ENCODE peak calls at places on chromosomes 6 and 20, in six cellular contexts. Y is WTC11; C is thoracic aorta; Z is kidney epithelial cell; X is activated CD8-positive, alpha-beta T cell treated with anti-CD3 and anti-CD28 coated beads for 36 hours; F is hepatocyte. B is an unnamed sample.

GRCh38 chr6:31557443-31558317 is 10.3 kb downstream of the NFKBIL1 start:
- DNase-seq in Y (no peak), C (no peak), Z (no peak), X (no peak), F (no peak), B (no peak)

GRCh38 chr6:166671434-166672061 is 44.5 kb upstream of the RPS6KA2 start:
- DNase-seq in Y (no peak), C (no peak), Z (no peak), X (no peak), F (peak; percentile 38), B (no peak)

GRCh38 chr6:170208651-170209353 is 82.1 kb downstream of the DLL1 start:
- DNase-seq in Y (no peak), C (no peak), Z (no peak), X (no peak), F (no peak), B (no peak)

GRCh38 chr20:63652192-63652980 is 838 bp downstream of the STMN3 start:
- DNase-seq in Y (peak; percentile 58), C (no peak), Z (no peak), X (peak; percentile 51), F (peak; percentile 45), B (no peak)

GRCh38 chr20:43959079-43959919 is 44.6 kb downstream of the TOX2 start:
- DNase-seq in Y (no peak), C (no peak), Z (no peak), X (peak; percentile 30), F (no peak), B (no peak)

GRCh38 chr20:9458075-9458818 is 56.1 kb upstream of the LAMP5 start:
- DNase-seq in Y (peak; percentile 47), C (no peak), Z (no peak), X (no peak), F (peak; percentile 16), B (no peak)

GRCh38 chr20:43666376-43667328 is at the start of gene MYBL2:
- DNase-seq in Y (peak; percentile 78), C (no peak), Z (no peak), X (peak; percentile 74), F (peak; percentile 88), B (no peak)

GRCh38 chr20:63698739-63699465 is 2.5 kb downstream of the TNFRSF6B start:
- DNase-seq in Y (no peak), C (no peak), Z (peak; percentile 75), X (peak; percentile 72), F (peak; percentile 56), B (no peak)

GRCh38 chr20:3698511-3699436 is 13.6 kb downstream of the SIGLEC1 start:
- DNase-seq in Y (no peak), C (no peak), Z (no peak), X (no peak), F (no peak), B (no peak)

GRCh38 chr6:46850781-46851180 is 57.6 kb downstream of the MEP1A start:
- DNase-seq in Y (no peak), C (no peak), Z (no peak), X (no peak), F (no peak), B (no peak)

GRCh38 chr6:169047345-169047744 is 206.3 kb downstream of the THBS2 start:
- DNase-seq in Y (no peak), C (no peak), Z (no peak), X (no peak), F (no peak), B (no peak)

GRCh38 chr6:169048185-169048584 is 205.5 kb downstream of the THBS2 start:
- DNase-seq in Y (no peak), C (no peak), Z (no peak), X (no peak), F (no peak), B (no peak)

GRCh38 chr6:169051371-169051770 is 202.3 kb downstream of the THBS2 start:
- DNase-seq in Y (no peak), C (no peak), Z (no peak), X (no peak), F (no peak), B (no peak)

GRCh38 chr6:169048806-169049205 is 204.8 kb downstream of the THBS2 start:
- DNase-seq in Y (no peak), C (no peak), Z (no peak), X (no peak), F (no peak), B (no peak)

GRCh38 chr6:169052462-169052861 is 201.2 kb downstream of the THBS2 start:
- DNase-seq in Y (no peak), C (no peak), Z (no peak), X (no peak), F (no peak), B (no peak)
- TF ChIP-seq CTCF in Y (no peak), C (no peak), Z (no peak), X (no peak), F (no peak), B (no peak)

GRCh38 chr6:69763763-69764162 is 33.0 kb downstream of the LMBRD1 start:
- DNase-seq in Y (no peak), C (no peak), Z (no peak), X (no peak), F (no peak), B (no peak)

GRCh38 chr6:69771158-69771906 is 25.5 kb downstream of the LMBRD1 start:
- DNase-seq in Y (no peak), C (no peak), Z (no peak), X (no peak), F (no peak), B (no peak)

GRCh38 chr6:69768664-69769063 is 28.1 kb downstream of the LMBRD1 start:
- DNase-seq in Y (no peak), C (no peak), Z (no peak), X (no peak), F (no peak), B (no peak)
- TF ChIP-seq CTCF in Y (no peak), C (no peak), Z (peak; percentile 13), X (peak; percentile 24), F (peak; percentile 36), B (no peak)

DNA sequence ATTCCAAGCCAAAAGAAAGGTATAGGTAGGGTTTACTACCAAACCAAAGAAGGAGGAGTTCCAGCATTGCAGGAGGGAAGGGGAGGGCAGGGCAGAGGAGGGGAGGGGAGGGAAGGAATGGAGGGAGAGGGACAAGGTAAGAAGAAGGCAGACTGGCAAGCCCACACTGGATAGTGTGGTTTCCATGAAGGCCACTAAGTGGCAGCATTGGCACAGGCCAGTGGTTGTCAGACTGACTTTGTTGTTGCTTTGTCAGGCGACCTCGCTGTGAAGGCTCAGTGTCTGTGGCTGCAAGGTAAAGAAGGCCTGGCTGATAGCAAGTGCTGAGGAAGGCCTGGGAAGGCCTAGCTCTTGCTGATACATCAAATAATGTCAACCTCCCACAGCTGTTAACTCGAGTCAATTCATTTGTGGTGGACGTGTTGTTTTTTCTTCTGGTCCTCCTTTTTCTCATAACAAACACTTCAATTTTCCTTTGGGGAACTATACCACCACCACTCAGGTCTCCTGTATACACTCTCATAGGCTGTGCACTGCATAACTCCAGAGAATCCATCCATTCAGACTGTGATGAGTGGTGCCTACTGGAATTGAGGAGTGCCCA is 7.7 kb upstream of the ZNF334 start:
- DNase-seq in Y (peak; percentile 77), C (no peak), Z (no peak), X (peak; percentile 68), F (peak; percentile 75), B (no peak)
- TF ChIP-seq CTCF in Y (peak; percentile 59), C (peak; percentile 17), Z (peak; percentile 75), X (peak; percentile 68), F (peak; percentile 61), B (no peak)

DNA sequence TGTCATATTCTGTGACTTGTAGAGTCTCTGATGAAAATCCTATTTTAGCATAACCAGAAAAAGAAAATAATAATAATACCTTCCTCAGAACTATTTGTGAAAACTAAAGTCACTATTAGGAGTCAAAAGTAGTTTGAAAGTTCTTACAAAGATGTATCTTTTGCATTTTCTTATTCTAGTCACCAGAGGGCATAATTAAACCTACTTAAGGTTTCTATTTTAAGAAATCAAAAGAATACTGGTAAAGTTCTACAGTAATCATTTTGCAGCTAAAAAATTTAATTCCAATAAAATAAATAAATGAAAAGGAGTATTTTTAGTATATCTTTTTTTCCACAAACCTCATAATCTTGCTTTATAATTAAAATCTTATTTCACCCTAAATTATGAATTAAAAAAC is 28.0 kb upstream of the MCM9 start:
- DNase-seq in Y (no peak), C (no peak), Z (no peak), X (no peak), F (no peak), B (no peak)
- TF ChIP-seq CTCF in Y (no peak), C (no peak), Z (no peak), X (peak; percentile 48), F (peak; percentile 42), B (no peak)

GRCh38 chr20:61691978-61692377 is 373.7 kb downstream of the TAF4 start:
- DNase-seq in Y (no peak), C (no peak), Z (no peak), X (no peak), F (no peak), B (no peak)

GRCh38 chr20:61688411-61688810 is 377.3 kb downstream of the TAF4 start:
- DNase-seq in Y (no peak), C (no peak), Z (no peak), X (no peak), F (no peak), B (no peak)

GRCh38 chr20:61692476-61692875 is 373.2 kb downstream of the TAF4 start:
- DNase-seq in Y (no peak), C (no peak), Z (no peak), X (no peak), F (no peak), B (no peak)

GRCh38 chr20:61690993-61691840 is 374.5 kb downstream of the TAF4 start:
- DNase-seq in Y (no peak), C (no peak), Z (no peak), X (no peak), F (no peak), B (no peak)

DNA sequence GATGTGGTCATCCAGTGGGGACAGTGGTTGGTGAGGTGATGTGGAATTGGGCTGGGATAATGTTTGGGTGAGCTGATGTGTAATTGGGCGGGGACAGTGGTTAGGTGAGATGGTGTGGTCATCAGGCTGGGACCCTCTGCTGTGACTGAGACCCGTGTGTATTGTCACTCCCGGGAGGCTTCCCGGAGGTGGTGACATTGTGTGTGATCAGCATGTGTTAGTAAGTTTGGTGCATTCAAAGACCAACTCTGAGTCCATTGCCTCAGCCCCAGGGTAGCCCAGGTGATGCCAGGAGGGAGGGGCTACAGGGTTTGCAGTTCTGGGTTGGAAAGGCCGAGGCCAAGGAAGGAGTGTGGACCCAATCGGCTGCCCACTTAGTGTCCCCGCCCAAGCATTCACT is 375.5 kb downstream of the TAF4 start:
- DNase-seq in Y (no peak), C (no peak), Z (no peak), X (no peak), F (no peak), B (no peak)
- TF ChIP-seq CTCF in Y (no peak), C (no peak), Z (no peak), X (no peak), F (no peak), B (no peak)

GRCh38 chr20:55947701-55948100 is 57.6 kb downstream of the CBLN4 start:
- DNase-seq in Y (no peak), C (no peak), Z (no peak), X (no peak), F (no peak), B (no peak)
- TF ChIP-seq CTCF in Y (no peak), C (no peak), Z (no peak), X (no peak), F (no peak), B (no peak)

B was measured in omental fat pad.